ENCODE peak calls at places on chromosome 9, in six cellular contexts. One of them, this sample, is unnamed.

GRCh38 chr9:36991516-36992134 is 42.4 kb downstream of the PAX5 start:
- DNase-seq in astrocyte of the cerebellum: no peak
- DNase-seq in GM12891: peak
- DNase-seq in ureter: no peak
- DNase-seq in stimulated activated CD4-positive, alpha-beta T cell treated with anti-CD3 and anti-CD28 coated beads, Interleukin-4, amount 100 ng/mL, for 4 hours: no peak
- DNase-seq in M059J: no peak
- DNase-seq in this sample: peak

GRCh38 chr9:135804588-135805421 is 102.5 kb downstream of the CAMSAP1 start:
- DNase-seq in GM12891: no peak
- DNase-seq in stimulated activated CD4-positive, alpha-beta T cell treated with anti-CD3 and anti-CD28 coated beads, Interleukin-4, amount 100 ng/mL, for 4 hours: no peak
- DNase-seq in astrocyte of the cerebellum: no peak
- DNase-seq in M059J: no peak
- DNase-seq in ureter: no peak
- DNase-seq in this sample: peak

GRCh38 chr9:72539824-72540347 is 18.5 kb downstream of the TMC1 start:
- DNase-seq in stimulated activated CD4-positive, alpha-beta T cell treated with anti-CD3 and anti-CD28 coated beads, Interleukin-4, amount 100 ng/mL, for 4 hours: no peak
- DNase-seq in ureter: no peak
- DNase-seq in astrocyte of the cerebellum: no peak
- DNase-seq in GM12891: no peak
- DNase-seq in M059J: peak
- DNase-seq in this sample: no peak

GRCh38 chr9:8078641-8079140 is 279.1 kb upstream of the DMAC1 start:
- DNase-seq in stimulated activated CD4-positive, alpha-beta T cell treated with anti-CD3 and anti-CD28 coated beads, Interleukin-4, amount 100 ng/mL, for 4 hours: no peak
- DNase-seq in astrocyte of the cerebellum: no peak
- DNase-seq in ureter: no peak
- DNase-seq in M059J: no peak
- DNase-seq in GM12891: no peak
- DNase-seq in this sample: no peak

GRCh38 chr9:34279431-34279830 is 49.6 kb downstream of the KIF24 start:
- DNase-seq in astrocyte of the cerebellum: no peak
- DNase-seq in M059J: peak
- DNase-seq in stimulated activated CD4-positive, alpha-beta T cell treated with anti-CD3 and anti-CD28 coated beads, Interleukin-4, amount 100 ng/mL, for 4 hours: no peak
- DNase-seq in GM12891: no peak
- DNase-seq in ureter: no peak
- DNase-seq in this sample: no peak

GRCh38 chr9:104494808-104495207 is 9.3 kb upstream of the OR13F1 start:
- DNase-seq in stimulated activated CD4-positive, alpha-beta T cell treated with anti-CD3 and anti-CD28 coated beads, Interleukin-4, amount 100 ng/mL, for 4 hours: no peak
- DNase-seq in ureter: no peak
- DNase-seq in GM12891: no peak
- DNase-seq in astrocyte of the cerebellum: no peak
- DNase-seq in M059J: no peak
- DNase-seq in this sample: no peak

GRCh38 chr9:34185778-34186551 is 7.1 kb downstream of the UBAP1 start:
- DNase-seq in GM12891: peak
- DNase-seq in astrocyte of the cerebellum: peak
- DNase-seq in ureter: peak
- DNase-seq in M059J: peak
- DNase-seq in stimulated activated CD4-positive, alpha-beta T cell treated with anti-CD3 and anti-CD28 coated beads, Interleukin-4, amount 100 ng/mL, for 4 hours: peak
- DNase-seq in this sample: no peak

GRCh38 chr9:80995759-80996158 is 693.6 kb downstream of the TLE1 start:
- DNase-seq in astrocyte of the cerebellum: peak
- DNase-seq in ureter: no peak
- DNase-seq in GM12891: no peak
- DNase-seq in stimulated activated CD4-positive, alpha-beta T cell treated with anti-CD3 and anti-CD28 coated beads, Interleukin-4, amount 100 ng/mL, for 4 hours: no peak
- DNase-seq in M059J: peak
- DNase-seq in this sample: no peak

GRCh38 chr9:95443301-95443700 is 73.5 kb downstream of the PTCH1 start:
- DNase-seq in astrocyte of the cerebellum: no peak
- DNase-seq in ureter: no peak
- DNase-seq in stimulated activated CD4-positive, alpha-beta T cell treated with anti-CD3 and anti-CD28 coated beads, Interleukin-4, amount 100 ng/mL, for 4 hours: no peak
- DNase-seq in GM12891: no peak
- DNase-seq in M059J: no peak
- DNase-seq in this sample: no peak

GRCh38 chr9:115437418-115437817 is 319.5 kb upstream of the TNC start:
- DNase-seq in GM12891: no peak
- DNase-seq in M059J: no peak
- DNase-seq in astrocyte of the cerebellum: no peak
- DNase-seq in ureter: no peak
- DNase-seq in stimulated activated CD4-positive, alpha-beta T cell treated with anti-CD3 and anti-CD28 coated beads, Interleukin-4, amount 100 ng/mL, for 4 hours: no peak
- DNase-seq in this sample: no peak

GRCh38 chr9:123360161-123361085 is 4.4 kb downstream of the CRB2 start:
- DNase-seq in astrocyte of the cerebellum: no peak
- DNase-seq in ureter: no peak
- DNase-seq in GM12891: peak
- DNase-seq in stimulated activated CD4-positive, alpha-beta T cell treated with anti-CD3 and anti-CD28 coated beads, Interleukin-4, amount 100 ng/mL, for 4 hours: peak
- DNase-seq in M059J: no peak
- DNase-seq in this sample: peak

GRCh38 chr9:35294066-35294465 is 132.3 kb downstream of the UNC13B start:
- DNase-seq in GM12891: no peak
- DNase-seq in stimulated activated CD4-positive, alpha-beta T cell treated with anti-CD3 and anti-CD28 coated beads, Interleukin-4, amount 100 ng/mL, for 4 hours: no peak
- DNase-seq in astrocyte of the cerebellum: no peak
- DNase-seq in ureter: no peak
- DNase-seq in M059J: no peak
- DNase-seq in this sample: no peak

GRCh38 chr9:119639287-119639955 is 270.2 kb upstream of the BRINP1 start:
- DNase-seq in M059J: peak
- DNase-seq in stimulated activated CD4-positive, alpha-beta T cell treated with anti-CD3 and anti-CD28 coated beads, Interleukin-4, amount 100 ng/mL, for 4 hours: no peak
- DNase-seq in astrocyte of the cerebellum: peak
- DNase-seq in GM12891: no peak
- DNase-seq in ureter: no peak
- DNase-seq in this sample: no peak

GRCh38 chr9:98142182-98142924 is 23.3 kb upstream of the TRIM14 start:
- DNase-seq in astrocyte of the cerebellum: no peak
- DNase-seq in M059J: peak
- DNase-seq in GM12891: no peak
- DNase-seq in stimulated activated CD4-positive, alpha-beta T cell treated with anti-CD3 and anti-CD28 coated beads, Interleukin-4, amount 100 ng/mL, for 4 hours: no peak
- DNase-seq in ureter: peak
- DNase-seq in this sample: no peak

GRCh38 chr9:134936762-134937555 is 19.2 kb upstream of the FCN1 start:
- DNase-seq in M059J: no peak
- DNase-seq in GM12891: no peak
- DNase-seq in ureter: no peak
- DNase-seq in stimulated activated CD4-positive, alpha-beta T cell treated with anti-CD3 and anti-CD28 coated beads, Interleukin-4, amount 100 ng/mL, for 4 hours: no peak
- DNase-seq in astrocyte of the cerebellum: no peak
- DNase-seq in this sample: no peak

GRCh38 chr9:135359764-135360163 is 119.8 kb upstream of the PPP1R26 start:
- DNase-seq in stimulated activated CD4-positive, alpha-beta T cell treated with anti-CD3 and anti-CD28 coated beads, Interleukin-4, amount 100 ng/mL, for 4 hours: no peak
- DNase-seq in astrocyte of the cerebellum: no peak
- DNase-seq in ureter: no peak
- DNase-seq in GM12891: no peak
- DNase-seq in M059J: no peak
- DNase-seq in this sample: no peak

GRCh38 chr9:115109486-115109885 is 8.5 kb downstream of the TNC start:
- DNase-seq in astrocyte of the cerebellum: no peak
- DNase-seq in stimulated activated CD4-positive, alpha-beta T cell treated with anti-CD3 and anti-CD28 coated beads, Interleukin-4, amount 100 ng/mL, for 4 hours: no peak
- DNase-seq in M059J: peak
- DNase-seq in ureter: no peak
- DNase-seq in GM12891: no peak
- DNase-seq in this sample: no peak

GRCh38 chr9:134556531-134557068 is 85.0 kb upstream of the COL5A1 start:
- DNase-seq in ureter: no peak
- DNase-seq in GM12891: no peak
- DNase-seq in astrocyte of the cerebellum: no peak
- DNase-seq in M059J: no peak
- DNase-seq in stimulated activated CD4-positive, alpha-beta T cell treated with anti-CD3 and anti-CD28 coated beads, Interleukin-4, amount 100 ng/mL, for 4 hours: no peak
- DNase-seq in this sample: no peak

GRCh38 chr9:85332487-85332886 is 409.3 kb downstream of the AGTPBP1 start:
- DNase-seq in astrocyte of the cerebellum: no peak
- DNase-seq in GM12891: no peak
- DNase-seq in ureter: no peak
- DNase-seq in stimulated activated CD4-positive, alpha-beta T cell treated with anti-CD3 and anti-CD28 coated beads, Interleukin-4, amount 100 ng/mL, for 4 hours: no peak
- DNase-seq in M059J: peak
- DNase-seq in this sample: no peak

GRCh38 chr9:106621299-106621920 is 241.6 kb upstream of the ZNF462 start:
- DNase-seq in M059J: no peak
- DNase-seq in GM12891: no peak
- DNase-seq in astrocyte of the cerebellum: no peak
- DNase-seq in stimulated activated CD4-positive, alpha-beta T cell treated with anti-CD3 and anti-CD28 coated beads, Interleukin-4, amount 100 ng/mL, for 4 hours: no peak
- DNase-seq in ureter: no peak
- DNase-seq in this sample: no peak

GRCh38 chr9:123349691-123350480 is 6.1 kb upstream of the CRB2 start:
- DNase-seq in astrocyte of the cerebellum: peak
- DNase-seq in ureter: peak
- DNase-seq in stimulated activated CD4-positive, alpha-beta T cell treated with anti-CD3 and anti-CD28 coated beads, Interleukin-4, amount 100 ng/mL, for 4 hours: peak
- DNase-seq in GM12891: peak
- DNase-seq in M059J: peak
- DNase-seq in this sample: peak

GRCh38 chr9:6054280-6055099 is 39.1 kb upstream of the RANBP6 start:
- DNase-seq in ureter: peak
- DNase-seq in astrocyte of the cerebellum: peak
- DNase-seq in M059J: peak
- DNase-seq in GM12891: no peak
- DNase-seq in stimulated activated CD4-positive, alpha-beta T cell treated with anti-CD3 and anti-CD28 coated beads, Interleukin-4, amount 100 ng/mL, for 4 hours: peak
- DNase-seq in this sample: no peak

GRCh38 chr9:89538874-89539273 is 41.0 kb upstream of the SEMA4D start:
- DNase-seq in stimulated activated CD4-positive, alpha-beta T cell treated with anti-CD3 and anti-CD28 coated beads, Interleukin-4, amount 100 ng/mL, for 4 hours: no peak
- DNase-seq in GM12891: no peak
- DNase-seq in ureter: no peak
- DNase-seq in astrocyte of the cerebellum: no peak
- DNase-seq in M059J: no peak
- DNase-seq in this sample: no peak

GRCh38 chr9:136996361-136997281 is at the start of gene CLIC3:
- DNase-seq in GM12891: no peak
- DNase-seq in M059J: peak
- DNase-seq in ureter: no peak
- DNase-seq in astrocyte of the cerebellum: no peak
- DNase-seq in stimulated activated CD4-positive, alpha-beta T cell treated with anti-CD3 and anti-CD28 coated beads, Interleukin-4, amount 100 ng/mL, for 4 hours: peak
- DNase-seq in this sample: peak

GRCh38 chr9:15357050-15357653 is 50.1 kb upstream of the TTC39B start:
- DNase-seq in GM12891: no peak
- DNase-seq in M059J: no peak
- DNase-seq in stimulated activated CD4-positive, alpha-beta T cell treated with anti-CD3 and anti-CD28 coated beads, Interleukin-4, amount 100 ng/mL, for 4 hours: peak
- DNase-seq in astrocyte of the cerebellum: no peak
- DNase-seq in ureter: no peak
- DNase-seq in this sample: no peak

GRCh38 chr9:113164536-113165300 is 13.9 kb downstream of the SLC31A2 start:
- DNase-seq in stimulated activated CD4-positive, alpha-beta T cell treated with anti-CD3 and anti-CD28 coated beads, Interleukin-4, amount 100 ng/mL, for 4 hours: no peak
- DNase-seq in astrocyte of the cerebellum: peak
- DNase-seq in GM12891: no peak
- DNase-seq in M059J: peak
- DNase-seq in ureter: no peak
- DNase-seq in this sample: no peak

GRCh38 chr9:134591082-134591571 is 50.5 kb upstream of the COL5A1 start:
- DNase-seq in stimulated activated CD4-positive, alpha-beta T cell treated with anti-CD3 and anti-CD28 coated beads, Interleukin-4, amount 100 ng/mL, for 4 hours: no peak
- DNase-seq in ureter: no peak
- DNase-seq in M059J: no peak
- DNase-seq in GM12891: no peak
- DNase-seq in astrocyte of the cerebellum: no peak
- DNase-seq in this sample: no peak

GRCh38 chr9:21252727-21253547 is 13.1 kb upstream of the IFNA14 start:
- DNase-seq in stimulated activated CD4-positive, alpha-beta T cell treated with anti-CD3 and anti-CD28 coated beads, Interleukin-4, amount 100 ng/mL, for 4 hours: no peak
- DNase-seq in astrocyte of the cerebellum: no peak
- DNase-seq in M059J: peak
- DNase-seq in ureter: no peak
- DNase-seq in GM12891: no peak
- DNase-seq in this sample: no peak

GRCh38 chr9:124206391-124206790 is 51.4 kb upstream of the NEK6 start:
- DNase-seq in stimulated activated CD4-positive, alpha-beta T cell treated with anti-CD3 and anti-CD28 coated beads, Interleukin-4, amount 100 ng/mL, for 4 hours: no peak
- DNase-seq in astrocyte of the cerebellum: no peak
- DNase-seq in GM12891: no peak
- DNase-seq in M059J: no peak
- DNase-seq in ureter: no peak
- DNase-seq in this sample: no peak

GRCh38 chr9:19876569-19877316 is 87.9 kb upstream of the SLC24A2 start:
- DNase-seq in stimulated activated CD4-positive, alpha-beta T cell treated with anti-CD3 and anti-CD28 coated beads, Interleukin-4, amount 100 ng/mL, for 4 hours: no peak
- DNase-seq in GM12891: no peak
- DNase-seq in ureter: no peak
- DNase-seq in M059J: peak
- DNase-seq in astrocyte of the cerebellum: no peak
- DNase-seq in this sample: no peak

GRCh38 chr9:98860871-98861293 is 53.4 kb downstream of the GALNT12 start:
- DNase-seq in astrocyte of the cerebellum: peak
- DNase-seq in stimulated activated CD4-positive, alpha-beta T cell treated with anti-CD3 and anti-CD28 coated beads, Interleukin-4, amount 100 ng/mL, for 4 hours: no peak
- DNase-seq in ureter: peak
- DNase-seq in GM12891: no peak
- DNase-seq in M059J: peak
- DNase-seq in this sample: peak

GRCh38 chr9:111975709-111976108 is 79.1 kb downstream of the UGCG start:
- DNase-seq in M059J: peak
- DNase-seq in ureter: no peak
- DNase-seq in astrocyte of the cerebellum: no peak
- DNase-seq in GM12891: no peak
- DNase-seq in stimulated activated CD4-positive, alpha-beta T cell treated with anti-CD3 and anti-CD28 coated beads, Interleukin-4, amount 100 ng/mL, for 4 hours: peak
- DNase-seq in this sample: peak

GRCh38 chr9:101486693-101487442 is 46.8 kb upstream of the RNF20 start:
- DNase-seq in GM12891: peak
- DNase-seq in stimulated activated CD4-positive, alpha-beta T cell treated with anti-CD3 and anti-CD28 coated beads, Interleukin-4, amount 100 ng/mL, for 4 hours: no peak
- DNase-seq in ureter: peak
- DNase-seq in astrocyte of the cerebellum: no peak
- DNase-seq in M059J: peak
- DNase-seq in this sample: peak

GRCh38 chr9:133913571-133914369 is 78.4 kb downstream of the VAV2 start:
- DNase-seq in GM12891: no peak
- DNase-seq in astrocyte of the cerebellum: no peak
- DNase-seq in ureter: no peak
- DNase-seq in M059J: no peak
- DNase-seq in stimulated activated CD4-positive, alpha-beta T cell treated with anti-CD3 and anti-CD28 coated beads, Interleukin-4, amount 100 ng/mL, for 4 hours: no peak
- DNase-seq in this sample: no peak